ENCODE peak calls at places on chromosomes 4 and X, in five cellular contexts. B, O, J, A and D are unnamed samples.

GRCh38 chr4:26360273-26360672 is 39.5 kb downstream of the RBPJ start:
- DNase-seq in B (no peak), O (no peak), J (no peak), A (no peak), D (no peak)

GRCh38 chrX:17527932-17528331 is 152.9 kb downstream of the NHS start:
- DNase-seq in B (no peak), O (no peak), J (peak), A (no peak), D (no peak)

GRCh38 chrX:14641681-14642655 is 112.6 kb downstream of the GLRA2 start:
- DNase-seq in B (no peak), O (no peak), J (no peak), A (no peak), D (no peak)

GRCh38 chr4:112290341-112290740 is 4.6 kb upstream of the TIFA start:
- DNase-seq in B (no peak), O (no peak), J (no peak), A (no peak), D (no peak)

GRCh38 chr4:152999376-153000067 is 63.4 kb downstream of the FHDC1 start:
- DNase-seq in B (no peak), O (no peak), J (no peak), A (no peak), D (no peak)

GRCh38 chr4:113159901-113160545 is 110.6 kb downstream of the ANK2 start:
- DNase-seq in B (no peak), O (no peak), J (no peak), A (no peak), D (no peak)

GRCh38 chr4:48375651-48376291 is 34.4 kb downstream of the SLAIN2 start:
- DNase-seq in B (no peak), O (no peak), J (no peak), A (no peak), D (peak)

GRCh38 chrX:53282313-53282712 is 929 bp upstream of the IQSEC2 start:
- DNase-seq in B (no peak), O (no peak), J (peak), A (no peak), D (no peak)

GRCh38 chr4:186168750-186169149 is 22.6 kb upstream of the CYP4V2 start:
- DNase-seq in B (no peak), O (no peak), J (no peak), A (no peak), D (no peak)